ENCODE peak calls at places on chromosomes 13 and 19, in four cellular contexts. Q, K, G and N are unnamed samples.

GRCh38 chr13:35599385-35599784 is 122.9 kb upstream of the MAB21L1 start:
- DNase-seq in G (no peak), Q (no peak), K (no peak), N (no peak)

GRCh38 chr19:38617283-38617763 is 430 bp downstream of the MAP4K1 start:
- DNase-seq in Q (no peak), G (no peak), K (no peak), N (no peak)

GRCh38 chr19:32307591-32307990 is 37.8 kb upstream of the ZNF507 start:
- DNase-seq in K (no peak), Q (no peak), G (no peak), N (no peak)

GRCh38 chr19:46718157-46718933 is 1.4 kb upstream of the PRKD2 start:
- DNase-seq in Q (no peak), K (no peak), G (peak), N (peak)

GRCh38 chr13:20429682-20430081 is 96.0 kb downstream of the CRYL1 start:
- DNase-seq in G (no peak), K (no peak), Q (no peak), N (no peak)

GRCh38 chr13:20197361-20197834 is 4.7 kb upstream of the GJB2 start:
- DNase-seq in G (no peak), Q (peak), K (peak), N (peak)

GRCh38 chr13:95791084-95791722 is 114.3 kb downstream of the DNAJC3 start:
- DNase-seq in K (no peak), G (no peak), Q (no peak), N (no peak)

GRCh38 chr19:2290441-2291184 is 8.6 kb upstream of the PEAK3 start:
- DNase-seq in G (peak), Q (no peak), K (no peak), N (no peak)

GRCh38 chr13:48806522-48806921 is 152.8 kb downstream of the CYSLTR2 start:
- DNase-seq in K (no peak), Q (no peak), G (no peak), N (no peak)

GRCh38 chr13:99289674-99290337 is 17.4 kb downstream of the GPR183 start:
- DNase-seq in G (no peak), K (no peak), Q (no peak), N (no peak)

GRCh38 chr13:33537691-33538090 is 252.1 kb upstream of the STARD13 start:
- DNase-seq in K (no peak), Q (no peak), G (no peak), N (no peak)

GRCh38 chr19:42246143-42246868 is 3.9 kb upstream of the GSK3A start:
- DNase-seq in Q (no peak), G (peak), K (peak), N (peak)

GRCh38 chr19:51524661-51525264 is 6.7 kb downstream of the SIGLEC6 start:
- DNase-seq in G (no peak), Q (no peak), K (no peak), N (no peak)

GRCh38 chr19:8468761-8469458 is 24.1 kb downstream of the HNRNPM start:
- DNase-seq in G (no peak), Q (no peak), K (no peak), N (no peak)

GRCh38 chr13:66162470-66162869 is 1067.7 kb downstream of the PCDH9 start:
- DNase-seq in K (no peak), G (no peak), Q (no peak), N (no peak)

GRCh38 chr13:42478531-42479156 is 95.3 kb upstream of the TNFSF11 start:
- DNase-seq in K (no peak), G (no peak), Q (no peak), N (peak)

GRCh38 chr19:4495471-4495870 is 22.8 kb downstream of the PLIN4 start:
- DNase-seq in G (peak), Q (no peak), K (no peak), N (peak)

GRCh38 chr13:78978381-78978998 is 319.5 kb upstream of the OBI1 start:
- DNase-seq in G (no peak), Q (peak), K (peak), N (peak)

GRCh38 chr13:101751488-101751887 is 299.0 kb downstream of the ITGBL1 start:
- DNase-seq in Q (no peak), G (no peak), K (no peak), N (peak)

GRCh38 chr19:49447485-49448431 is 3.9 kb downstream of the PIH1D1 start:
- DNase-seq in K (peak), G (peak), Q (no peak), N (peak)

GRCh38 chr13:31631071-31631470 is 108.3 kb upstream of the RXFP2 start:
- DNase-seq in G (no peak), Q (no peak), K (no peak), N (no peak)

GRCh38 chr13:28047784-28048388 is 52.5 kb downstream of the FLT3 start:
- DNase-seq in K (no peak), Q (no peak), G (no peak), N (peak)

GRCh38 chr19:12778020-12778904 is 2.9 kb upstream of the HOOK2 start:
- DNase-seq in G (peak), Q (no peak), K (peak), N (no peak)

GRCh38 chr13:21330126-21330861 is 128.8 kb downstream of the ZDHHC20 start:
- DNase-seq in G (no peak), Q (no peak), K (no peak), N (no peak)

GRCh38 chr19:1369214-1369805 is 14.4 kb upstream of the NDUFS7 start:
- DNase-seq in G (no peak), K (no peak), Q (no peak), N (no peak)

GRCh38 chr13:110239280-110240120 is 67.5 kb downstream of the COL4A1 start:
- DNase-seq in G (peak), Q (no peak), K (no peak), N (no peak)

GRCh38 chr13:25692156-25692555 is 320.4 kb downstream of the ATP8A2 start:
- DNase-seq in G (no peak), K (no peak), Q (no peak), N (no peak)

GRCh38 chr13:84366484-84366883 is 484.2 kb upstream of the SLITRK1 start:
- DNase-seq in K (no peak), Q (no peak), G (no peak), N (no peak)

GRCh38 chr13:94217370-94217769 is 262.1 kb downstream of the DCT start:
- DNase-seq in G (no peak), K (no peak), Q (no peak), N (no peak)

GRCh38 chr19:16527971-16528521 is 14.2 kb downstream of the CHERP start:
- DNase-seq in K (peak), G (peak), Q (no peak), N (peak)

GRCh38 chr19:39705578-39706188 is 1.4 kb downstream of the LGALS14 start:
- DNase-seq in G (no peak), K (no peak), Q (no peak), N (no peak)

GRCh38 chr13:46369506-46370268 is 17.4 kb downstream of the RUBCNL start:
- DNase-seq in G (no peak), Q (no peak), K (no peak), N (no peak)

GRCh38 chr19:41386442-41386841 is 10.1 kb downstream of the TMEM91 start:
- DNase-seq in K (no peak), G (no peak), Q (no peak), N (no peak)

GRCh38 chr13:78593129-78593528 is 10.2 kb downstream of the POU4F1 start:
- DNase-seq in K (no peak), Q (no peak), G (no peak), N (no peak)

GRCh38 chr19:15428956-15429824 is 10.4 kb upstream of the AKAP8L start:
- DNase-seq in Q (no peak), K (no peak), G (no peak), N (no peak)

GRCh38 chr13:99983401-99984133 is 2.0 kb downstream of the ZIC2 start:
- DNase-seq in K (no peak), G (peak), Q (no peak), N (no peak)

DNA sequence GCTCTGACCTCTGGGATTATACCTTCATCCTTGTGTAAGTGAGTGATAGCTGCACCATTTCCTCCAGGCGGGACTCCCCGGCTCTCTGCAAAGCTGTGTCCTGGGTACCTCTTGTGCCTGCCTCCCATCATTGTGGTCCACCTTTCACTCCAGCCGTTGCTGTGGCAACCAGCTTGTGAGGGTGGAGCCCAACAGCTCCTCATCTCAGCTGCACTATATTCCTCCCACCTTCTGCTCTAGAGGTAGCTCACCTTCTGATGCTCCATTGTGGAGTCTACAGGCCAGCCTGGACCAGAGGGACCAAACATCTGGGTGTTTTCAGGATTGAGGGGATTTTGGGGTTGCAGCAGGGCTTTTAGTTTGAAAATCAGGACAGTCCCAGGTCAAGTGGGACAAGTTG is 708.2 kb downstream of the UQCRFS1 start:
- DNase-seq in G (no peak), Q (no peak), K (peak), N (no peak)
- TF ChIP-seq CHD2 in G (no peak), Q (no peak), K (no peak), N (no peak)

GRCh38 chr13:111595276-111595675 is 274.8 kb downstream of the TEX29 start:
- DNase-seq in Q (no peak), K (no peak), G (no peak), N (no peak)
- TF ChIP-seq KDM1A in Q (no peak), K (no peak), G (no peak), N (no peak)

DNA sequence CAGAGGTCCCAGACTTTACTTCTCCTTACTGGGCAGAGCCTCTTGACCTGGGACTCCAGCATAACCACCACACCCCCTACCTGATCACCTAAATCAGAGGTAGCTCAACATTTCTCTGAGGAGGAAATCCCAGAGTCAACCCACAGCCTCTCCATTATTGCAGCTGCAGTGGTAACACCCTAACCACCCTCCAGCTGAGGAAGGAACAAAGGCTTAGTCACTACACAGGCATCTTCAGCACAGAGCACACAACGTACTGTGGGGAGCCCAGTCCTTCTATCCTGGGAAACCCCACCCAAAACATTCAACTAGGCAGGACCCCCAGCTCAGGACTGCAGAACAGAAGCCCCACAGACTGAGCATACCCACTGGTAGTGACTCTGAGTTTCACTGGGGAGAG is 824.7 kb upstream of the SLITRK5 start:
- DNase-seq in G (no peak), Q (no peak), K (no peak), N (no peak)
- TF ChIP-seq CEBPB in G (no peak), Q (no peak), K (no peak), N (no peak)

DNA sequence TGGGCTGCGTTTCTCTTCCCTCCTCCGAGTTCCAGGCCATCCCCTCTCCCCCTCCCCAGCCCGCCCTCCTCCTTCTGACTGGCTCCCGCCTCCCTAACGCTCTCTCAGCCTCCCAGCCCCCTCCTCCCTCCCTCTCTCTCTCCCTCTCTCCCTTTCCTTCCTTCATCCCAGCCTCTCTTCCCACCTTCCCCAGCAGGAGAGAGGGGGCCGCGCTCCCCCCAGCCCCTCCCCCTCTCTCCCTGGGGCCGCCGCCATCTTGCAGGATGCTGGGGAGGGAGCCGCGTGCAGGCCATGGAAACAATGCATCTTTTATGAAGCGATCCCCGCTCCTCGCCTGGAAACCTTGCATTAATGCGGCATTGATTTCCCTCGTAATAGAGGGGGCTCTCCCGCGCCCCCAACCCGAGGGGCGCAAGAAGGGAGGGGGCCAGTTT is 42.6 kb upstream of the ADGRL1 start:
- DNase-seq in G (no peak), K (peak), Q (no peak), N (no peak)
- TF ChIP-seq CHD2 in G (peak), K (no peak), Q (no peak), N (no peak)

GRCh38 chr19:10514211-10515145 is 2.8 kb downstream of the S1PR5 start:
- DNase-seq in Q (no peak), G (peak), K (no peak), N (no peak)
- TF ChIP-seq KDM1A in Q (no peak), G (no peak), K (no peak), N (no peak)